ENCODE peak calls at places on chromosomes 3 and 15, in four cellular contexts. One of them, this sample, is unnamed.

GRCh38 chr3:109478614-109479013 is 141.3 kb upstream of the DPPA4 start:
- DNase-seq in astrocyte: no peak
- DNase-seq in SJSA1: no peak
- DNase-seq in NCI-H524 treated with DMSO at 0.1 percent for 48 hours: no peak
- DNase-seq in this sample: no peak

GRCh38 chr15:74314897-74315438 is 52.5 kb downstream of the CYP11A1 start:
- DNase-seq in astrocyte: peak
- DNase-seq in SJSA1: peak
- DNase-seq in NCI-H524 treated with DMSO at 0.1 percent for 48 hours: no peak
- DNase-seq in this sample: no peak

GRCh38 chr3:182323126-182323727 is 470.1 kb upstream of the ATP11B start:
- DNase-seq in astrocyte: no peak
- DNase-seq in SJSA1: no peak
- DNase-seq in NCI-H524 treated with DMSO at 0.1 percent for 48 hours: no peak
- DNase-seq in this sample: no peak

GRCh38 chr3:169026543-169027181 is 636.9 kb downstream of the MECOM start:
- DNase-seq in astrocyte: peak
- DNase-seq in SJSA1: peak
- DNase-seq in NCI-H524 treated with DMSO at 0.1 percent for 48 hours: no peak
- DNase-seq in this sample: no peak

GRCh38 chr3:19931180-19931692 is 2.8 kb downstream of the EFHB start:
- DNase-seq in astrocyte: no peak
- DNase-seq in SJSA1: no peak
- DNase-seq in NCI-H524 treated with DMSO at 0.1 percent for 48 hours: no peak
- DNase-seq in this sample: no peak

GRCh38 chr3:159721324-159721723 is 267.3 kb upstream of the IL12A start:
- DNase-seq in astrocyte: no peak
- DNase-seq in SJSA1: no peak
- DNase-seq in NCI-H524 treated with DMSO at 0.1 percent for 48 hours: no peak
- DNase-seq in this sample: no peak

GRCh38 chr3:190538288-190538687 is 24.4 kb downstream of the IL1RAP start:
- DNase-seq in astrocyte: no peak
- DNase-seq in SJSA1: no peak
- DNase-seq in NCI-H524 treated with DMSO at 0.1 percent for 48 hours: no peak
- DNase-seq in this sample: no peak

GRCh38 chr3:133799794-133800585 is 5.6 kb upstream of the SRPRB start:
- DNase-seq in astrocyte: no peak
- DNase-seq in SJSA1: no peak
- DNase-seq in NCI-H524 treated with DMSO at 0.1 percent for 48 hours: no peak
- DNase-seq in this sample: no peak

GRCh38 chr15:76336254-76337046 is at the start of gene ISL2:
- DNase-seq in astrocyte: no peak
- DNase-seq in SJSA1: peak
- DNase-seq in NCI-H524 treated with DMSO at 0.1 percent for 48 hours: peak
- DNase-seq in this sample: no peak

GRCh38 chr3:152104847-152105415 is 163.8 kb upstream of the MBNL1 start:
- DNase-seq in astrocyte: no peak
- DNase-seq in SJSA1: no peak
- DNase-seq in NCI-H524 treated with DMSO at 0.1 percent for 48 hours: no peak
- DNase-seq in this sample: no peak

GRCh38 chr15:69782809-69783208 is 314.9 kb downstream of the TLE3 start:
- DNase-seq in astrocyte: no peak
- DNase-seq in SJSA1: no peak
- DNase-seq in NCI-H524 treated with DMSO at 0.1 percent for 48 hours: peak
- DNase-seq in this sample: no peak

GRCh38 chr3:154684021-154684420 is 254.0 kb upstream of the GPR149 start:
- DNase-seq in astrocyte: no peak
- DNase-seq in SJSA1: no peak
- DNase-seq in NCI-H524 treated with DMSO at 0.1 percent for 48 hours: no peak
- DNase-seq in this sample: no peak

This sample was measured in activated T-helper 9 cell treated with anti-CD3 and anti-CD28 coated beads, Interleukin-2, amount 50 U/mL, for 16 hours.